ENCODE peak calls at places on chromosome 17, in five cellular contexts. One of them, this sample, is unnamed.

GRCh38 chr17:48578616-48579560 is 738 bp upstream of the HOXB4 start:
- DNase-seq in heart left ventricle: no peak
- DNase-seq in stimulated activated CD4-positive, alpha-beta T cell treated with anti-CD3 and anti-CD28 coated beads, Interleukin-2, amount 100 ng/mL, for 48 hours: peak
- DNase-seq in hippocampal formation: no peak
- DNase-seq in memory B cell: no peak
- DNase-seq in this sample: no peak

GRCh38 chr17:3535253-3535995 is 22.2 kb downstream of the TRPV3 start:
- DNase-seq in heart left ventricle: peak
- DNase-seq in memory B cell: peak
- DNase-seq in hippocampal formation: peak
- DNase-seq in stimulated activated CD4-positive, alpha-beta T cell treated with anti-CD3 and anti-CD28 coated beads, Interleukin-2, amount 100 ng/mL, for 48 hours: peak
- DNase-seq in this sample: no peak

GRCh38 chr17:30291571-30292489 is at the start of gene BLMH:
- DNase-seq in heart left ventricle: peak
- DNase-seq in stimulated activated CD4-positive, alpha-beta T cell treated with anti-CD3 and anti-CD28 coated beads, Interleukin-2, amount 100 ng/mL, for 48 hours: peak
- DNase-seq in hippocampal formation: peak
- DNase-seq in memory B cell: peak
- DNase-seq in this sample: peak

GRCh38 chr17:78224226-78225087 is 7.0 kb upstream of the TMEM235 start:
- DNase-seq in hippocampal formation: peak
- DNase-seq in memory B cell: no peak
- DNase-seq in heart left ventricle: no peak
- DNase-seq in stimulated activated CD4-positive, alpha-beta T cell treated with anti-CD3 and anti-CD28 coated beads, Interleukin-2, amount 100 ng/mL, for 48 hours: no peak
- DNase-seq in this sample: no peak

GRCh38 chr17:2025220-2025621 is at the start of gene RTN4RL1:
- DNase-seq in hippocampal formation: peak
- DNase-seq in memory B cell: no peak
- DNase-seq in heart left ventricle: peak
- DNase-seq in stimulated activated CD4-positive, alpha-beta T cell treated with anti-CD3 and anti-CD28 coated beads, Interleukin-2, amount 100 ng/mL, for 48 hours: peak
- DNase-seq in this sample: peak

GRCh38 chr17:1627219-1627986 is 1.2 kb downstream of the SLC43A2 start:
- DNase-seq in hippocampal formation: peak
- DNase-seq in memory B cell: no peak
- DNase-seq in stimulated activated CD4-positive, alpha-beta T cell treated with anti-CD3 and anti-CD28 coated beads, Interleukin-2, amount 100 ng/mL, for 48 hours: no peak
- DNase-seq in heart left ventricle: peak
- DNase-seq in this sample: no peak

GRCh38 chr17:7026471-7027115 is 3.7 kb downstream of the BCL6B start:
- DNase-seq in heart left ventricle: no peak
- DNase-seq in stimulated activated CD4-positive, alpha-beta T cell treated with anti-CD3 and anti-CD28 coated beads, Interleukin-2, amount 100 ng/mL, for 48 hours: no peak
- DNase-seq in memory B cell: no peak
- DNase-seq in hippocampal formation: no peak
- DNase-seq in this sample: no peak

GRCh38 chr17:8884336-8884990 is 17.0 kb upstream of the PIK3R6 start:
- DNase-seq in memory B cell: no peak
- DNase-seq in stimulated activated CD4-positive, alpha-beta T cell treated with anti-CD3 and anti-CD28 coated beads, Interleukin-2, amount 100 ng/mL, for 48 hours: no peak
- DNase-seq in hippocampal formation: no peak
- DNase-seq in heart left ventricle: peak
- DNase-seq in this sample: no peak

GRCh38 chr17:7897773-7898172 is 9.2 kb downstream of the CHD3 start:
- DNase-seq in heart left ventricle: no peak
- DNase-seq in memory B cell: no peak
- DNase-seq in hippocampal formation: peak
- DNase-seq in stimulated activated CD4-positive, alpha-beta T cell treated with anti-CD3 and anti-CD28 coated beads, Interleukin-2, amount 100 ng/mL, for 48 hours: no peak
- DNase-seq in this sample: no peak